ENCODE peak calls at places on chromosomes 4 and X, in four cellular contexts. One of them, this sample, is unnamed.

GRCh38 chrX:100935767-100936166 is 7.0 kb upstream of the XKRX start:
- DNase-seq in spleen: no peak
- DNase-seq in HTR-8/SVneo: no peak
- DNase-seq in PC-3: no peak
- DNase-seq in this sample: no peak

GRCh38 chrX:110442631-110443030 is 84.0 kb downstream of the RTL9 start:
- DNase-seq in spleen: no peak
- DNase-seq in HTR-8/SVneo: no peak
- DNase-seq in PC-3: peak; percentile 55
- DNase-seq in this sample: peak; percentile 47

GRCh38 chrX:69153060-69153730 is 12.1 kb downstream of the PJA1 start:
- DNase-seq in spleen: peak; percentile 66
- DNase-seq in HTR-8/SVneo: no peak
- DNase-seq in PC-3: no peak
- DNase-seq in this sample: no peak

GRCh38 chrX:45596190-45596808 is 395.6 kb upstream of the DIPK2B start:
- DNase-seq in spleen: no peak
- DNase-seq in HTR-8/SVneo: no peak
- DNase-seq in PC-3: no peak
- DNase-seq in this sample: no peak

GRCh38 chrX:107675823-107676555 is 47.7 kb downstream of the PRPS1 start:
- DNase-seq in spleen: no peak
- DNase-seq in HTR-8/SVneo: no peak
- DNase-seq in PC-3: no peak
- DNase-seq in this sample: peak; percentile 29

GRCh38 chrX:47169726-47170515 is 23.7 kb upstream of the UBA1 start:
- DNase-seq in spleen: peak; percentile 60
- DNase-seq in HTR-8/SVneo: no peak
- DNase-seq in PC-3: no peak
- DNase-seq in this sample: no peak

GRCh38 chr4:115851918-115852766 is 738.7 kb upstream of the NDST4 start:
- DNase-seq in spleen: peak; percentile 31
- DNase-seq in HTR-8/SVneo: peak; percentile 1
- DNase-seq in PC-3: peak; percentile 59
- DNase-seq in this sample: peak; percentile 36

GRCh38 chr4:3123201-3123671 is 48.8 kb downstream of the HTT start:
- DNase-seq in spleen: no peak
- DNase-seq in HTR-8/SVneo: no peak
- DNase-seq in PC-3: no peak
- DNase-seq in this sample: no peak

GRCh38 chr4:31613946-31614623 is 893.9 kb downstream of the PCDH7 start:
- DNase-seq in spleen: no peak
- DNase-seq in HTR-8/SVneo: no peak
- DNase-seq in PC-3: no peak
- DNase-seq in this sample: no peak

GRCh38 chr4:1367936-1368289 is 20.9 kb downstream of the UVSSA start:
- DNase-seq in spleen: peak; percentile 54
- DNase-seq in HTR-8/SVneo: no peak
- DNase-seq in PC-3: no peak
- DNase-seq in this sample: no peak

GRCh38 chr4:78612398-78613005 is 60.9 kb downstream of the ANXA3 start:
- DNase-seq in spleen: no peak
- DNase-seq in HTR-8/SVneo: peak; percentile 7
- DNase-seq in PC-3: peak; percentile 54
- DNase-seq in this sample: peak; percentile 38

GRCh38 chrX:25084446-25084845 is 68.7 kb upstream of the ARX start:
- DNase-seq in spleen: no peak
- DNase-seq in HTR-8/SVneo: no peak
- DNase-seq in PC-3: no peak
- DNase-seq in this sample: no peak

GRCh38 chr4:33316578-33316977 is 2596.4 kb downstream of the PCDH7 start:
- DNase-seq in spleen: no peak
- DNase-seq in HTR-8/SVneo: no peak
- DNase-seq in PC-3: no peak
- DNase-seq in this sample: no peak

GRCh38 chrX:154990496-154990895 is 32.0 kb downstream of the F8 start:
- DNase-seq in spleen: no peak
- DNase-seq in HTR-8/SVneo: no peak
- DNase-seq in PC-3: no peak
- DNase-seq in this sample: no peak

GRCh38 chr4:173056708-173057107 is 111.9 kb upstream of the GALNT7 start:
- DNase-seq in spleen: no peak
- DNase-seq in HTR-8/SVneo: no peak
- DNase-seq in PC-3: no peak
- DNase-seq in this sample: no peak

GRCh38 chr4:104860227-104861123 is 286.2 kb upstream of the TET2 start:
- DNase-seq in spleen: no peak
- DNase-seq in HTR-8/SVneo: peak; percentile 21
- DNase-seq in PC-3: peak; percentile 90
- DNase-seq in this sample: peak; percentile 46

GRCh38 chr4:7365472-7366179 is 69.1 kb downstream of the PSAPL1 start:
- DNase-seq in spleen: peak; percentile 57
- DNase-seq in HTR-8/SVneo: no peak
- DNase-seq in PC-3: no peak
- DNase-seq in this sample: no peak

GRCh38 chrX:133412246-133412645 is 3.0 kb downstream of the GPC4 start:
- DNase-seq in spleen: no peak
- DNase-seq in HTR-8/SVneo: no peak
- DNase-seq in PC-3: no peak
- DNase-seq in this sample: no peak

GRCh38 chr4:15781427-15782095 is 3.4 kb downstream of the CD38 start:
- DNase-seq in spleen: no peak
- DNase-seq in HTR-8/SVneo: no peak
- DNase-seq in PC-3: no peak
- DNase-seq in this sample: no peak

GRCh38 chr4:93467484-93468155 is 360.9 kb upstream of the ATOH1 start:
- DNase-seq in spleen: no peak
- DNase-seq in HTR-8/SVneo: no peak
- DNase-seq in PC-3: no peak
- DNase-seq in this sample: no peak

GRCh38 chr4:183499389-183499788 is 5.5 kb upstream of the ING2 start:
- DNase-seq in spleen: no peak
- DNase-seq in HTR-8/SVneo: no peak
- DNase-seq in PC-3: no peak
- DNase-seq in this sample: no peak

GRCh38 chr4:70603856-70604255 is 11.8 kb downstream of the AMBN start:
- DNase-seq in spleen: no peak
- DNase-seq in HTR-8/SVneo: no peak
- DNase-seq in PC-3: no peak
- DNase-seq in this sample: no peak

GRCh38 chr4:73867783-73868182 is 1.4 kb upstream of the CXCL1 start:
- DNase-seq in spleen: no peak
- DNase-seq in HTR-8/SVneo: no peak
- DNase-seq in PC-3: peak; percentile 97
- DNase-seq in this sample: no peak

GRCh38 chr4:133802741-133803140 is 398.8 kb downstream of the PABPC4L start:
- DNase-seq in spleen: no peak
- DNase-seq in HTR-8/SVneo: peak; percentile 13
- DNase-seq in PC-3: peak; percentile 59
- DNase-seq in this sample: no peak

GRCh38 chr4:56261027-56261426 is 126.3 kb downstream of the AASDH start:
- DNase-seq in spleen: no peak
- DNase-seq in HTR-8/SVneo: no peak
- DNase-seq in PC-3: no peak
- DNase-seq in this sample: no peak